ENCODE peak calls at places on chromosomes 6 and 20, in five cellular contexts. Q is iPS DF 6.9, O is WTC11, M is mesothelial cell of epicardium, F is OCI-M1. N is an unnamed sample.

GRCh38 chr20:3751664-3752385 is 15.7 kb downstream of the ADISSP start:
- DNase-seq in F (peak), Q (no peak), M (no peak), O (peak), N (no peak)

GRCh38 chr6:12313992-12314589 is 23.9 kb downstream of the EDN1 start:
- DNase-seq in O (no peak), M (no peak), F (no peak), Q (no peak), N (no peak)

GRCh38 chr20:17969884-17970409 is 1.1 kb downstream of the MGME1 start:
- DNase-seq in F (peak), M (no peak), Q (no peak), O (no peak), N (no peak)

GRCh38 chr6:43475506-43475905 is 1.9 kb upstream of the TJAP1 start:
- DNase-seq in O (no peak), Q (no peak), F (no peak), M (no peak), N (no peak)

GRCh38 chr20:58748628-58749027 is 56.0 kb downstream of the NPEPL1 start:
- DNase-seq in M (no peak), F (no peak), O (no peak), Q (no peak), N (no peak)

GRCh38 chr20:41738584-41739193 is 120.5 kb upstream of the CHD6 start:
- DNase-seq in F (peak), M (no peak), O (peak), Q (no peak), N (no peak)

GRCh38 chr20:24862186-24862585 is 86.9 kb upstream of the CST7 start:
- DNase-seq in Q (no peak), F (no peak), O (no peak), M (no peak), N (no peak)

GRCh38 chr6:91082311-91082803 is 495.5 kb upstream of the MAP3K7 start:
- DNase-seq in Q (peak), M (no peak), O (peak), F (peak), N (no peak)

GRCh38 chr6:155115893-155116570 is 120.9 kb downstream of the TIAM2 start:
- DNase-seq in Q (no peak), F (no peak), O (no peak), M (no peak), N (no peak)

GRCh38 chr6:20497200-20497820 is 36.9 kb upstream of the CDKAL1 start:
- DNase-seq in O (no peak), F (no peak), M (no peak), Q (no peak), N (no peak)

GRCh38 chr6:1144842-1145755 is 166.8 kb upstream of the FOXQ1 start:
- DNase-seq in F (no peak), O (no peak), M (no peak), Q (no peak), N (no peak)

GRCh38 chr6:29442670-29443184 is 3.6 kb downstream of the OR10C1 start:
- DNase-seq in M (no peak), F (peak), O (no peak), Q (no peak), N (no peak)

GRCh38 chr6:37021356-37022129 is 16.1 kb downstream of the FGD2 start:
- DNase-seq in O (peak), M (no peak), Q (no peak), F (peak), N (no peak)

GRCh38 chr20:40286991-40287531 is 402.0 kb downstream of the MAFB start:
- DNase-seq in O (no peak), Q (no peak), M (peak), F (no peak), N (no peak)

GRCh38 chr6:3438190-3439167 is 18.4 kb downstream of the SLC22A23 start:
- DNase-seq in O (no peak), F (no peak), Q (no peak), M (no peak), N (no peak)

GRCh38 chr20:21534453-21534852 is 20.6 kb upstream of the NKX2-2 start:
- DNase-seq in Q (no peak), O (no peak), F (no peak), M (no peak), N (no peak)

N was measured in type B pancreatic cell.